ENCODE peak calls at places on chromosomes 7 and 10, in eight cellular contexts. G is tibial artery, U is cardiac fibroblast, H is body of pancreas, P is stomach, N is thoracic aorta, Y is Peyer's patch, C is WTC11. J is an unnamed sample.

GRCh38 chr7:135552148-135552547 is 5.6 kb upstream of the NUP205 start:
- DNase-seq in G (no peak), U (no peak), N (no peak), P (no peak), H (no peak), C (no peak), Y (no peak), J (no peak)

GRCh38 chr10:33453081-33453850 is 118.8 kb upstream of the NRP1 start:
- DNase-seq in U (no peak), C (no peak), H (no peak), N (no peak), P (no peak), Y (no peak), G (no peak), J (no peak)

GRCh38 chr7:99576251-99576650 is 17.8 kb downstream of the ZNF655 start:
- DNase-seq in N (no peak), Y (no peak), U (no peak), C (no peak), P (no peak), G (no peak), H (no peak), J (no peak)

GRCh38 chr10:127918570-127918969 is 11.7 kb downstream of the PTPRE start:
- DNase-seq in C (no peak), H (no peak), G (no peak), U (no peak), N (no peak), P (no peak), Y (no peak), J (no peak)

GRCh38 chr7:117402109-117402508 is 25.2 kb downstream of the ASZ1 start:
- DNase-seq in N (no peak), U (no peak), G (no peak), Y (no peak), C (no peak), H (no peak), P (no peak), J (no peak)

GRCh38 chr7:683526-684205 is 42.8 kb upstream of the DNAAF5 start:
- DNase-seq in G (no peak), N (no peak), C (no peak), Y (peak; percentile 20), P (no peak), H (peak; percentile 5), U (no peak), J (no peak)

GRCh38 chr10:60684091-60684490 is 94.2 kb upstream of the CDK1 start:
- DNase-seq in U (no peak), N (no peak), P (no peak), H (no peak), Y (no peak), G (no peak), C (no peak), J (no peak)

GRCh38 chr10:74078037-74078436 is 72.6 kb downstream of the AP3M1 start:
- DNase-seq in C (no peak), U (no peak), N (no peak), P (no peak), H (no peak), G (no peak), Y (no peak), J (no peak)

GRCh38 chr10:944034-944831 is 12.7 kb upstream of the LARP4B start:
- DNase-seq in H (peak; percentile 24), Y (peak; percentile 68), C (no peak), U (peak; percentile 46), G (peak; percentile 78), N (no peak), P (peak; percentile 70), J (no peak)

GRCh38 chr7:66363655-66364054 is 158.5 kb downstream of the TPST1 start:
- DNase-seq in U (no peak), N (no peak), H (no peak), P (no peak), Y (no peak), C (no peak), G (no peak), J (no peak)

GRCh38 chr10:97032624-97033023 is 153.1 kb downstream of the SLIT1 start:
- DNase-seq in Y (no peak), P (no peak), C (no peak), U (no peak), H (no peak), G (no peak), N (no peak), J (no peak)

GRCh38 chr7:55245271-55245723 is 119.8 kb upstream of the LANCL2 start:
- DNase-seq in Y (no peak), G (no peak), N (no peak), U (peak; percentile 66), H (no peak), C (no peak), P (no peak), J (no peak)

GRCh38 chr7:52410032-52410431 is 625.4 kb upstream of the POM121L12 start:
- DNase-seq in C (no peak), U (no peak), G (no peak), H (no peak), Y (no peak), P (no peak), N (no peak), J (no peak)

GRCh38 chr7:77199008-77199966 is at the start of gene FGL2:
- DNase-seq in U (peak; percentile 85), C (peak; percentile 25), P (peak; percentile 42), G (peak; percentile 83), H (peak; percentile 42), Y (peak; percentile 57), N (peak; percentile 9), J (peak; percentile 31)

GRCh38 chr10:32985341-32985764 is 27.3 kb upstream of the ITGB1 start:
- DNase-seq in C (no peak), G (no peak), N (no peak), Y (no peak), U (no peak), H (no peak), P (no peak), J (no peak)

GRCh38 chr10:5943536-5943935 is 33.8 kb downstream of the IL15RA start:
- DNase-seq in C (peak; percentile 28), U (peak; percentile 73), H (peak; percentile 50), G (peak; percentile 60), P (no peak), N (no peak), Y (no peak), J (no peak)

GRCh38 chr10:102945449-102945848 is 27.4 kb downstream of the CNNM2 start:
- DNase-seq in N (no peak), U (no peak), G (no peak), C (no peak), Y (no peak), P (no peak), H (no peak), J (no peak)

GRCh38 chr10:93573051-93573909 is 6.8 kb downstream of the FFAR4 start:
- DNase-seq in N (no peak), G (peak; percentile 58), U (no peak), H (peak; percentile 20), C (no peak), Y (no peak), P (no peak), J (no peak)

GRCh38 chr10:127649642-127650041 is 87.3 kb upstream of the FOXI2 start:
- DNase-seq in G (no peak), H (no peak), U (no peak), Y (no peak), P (no peak), C (peak; percentile 78), N (no peak), J (no peak)

DNA sequence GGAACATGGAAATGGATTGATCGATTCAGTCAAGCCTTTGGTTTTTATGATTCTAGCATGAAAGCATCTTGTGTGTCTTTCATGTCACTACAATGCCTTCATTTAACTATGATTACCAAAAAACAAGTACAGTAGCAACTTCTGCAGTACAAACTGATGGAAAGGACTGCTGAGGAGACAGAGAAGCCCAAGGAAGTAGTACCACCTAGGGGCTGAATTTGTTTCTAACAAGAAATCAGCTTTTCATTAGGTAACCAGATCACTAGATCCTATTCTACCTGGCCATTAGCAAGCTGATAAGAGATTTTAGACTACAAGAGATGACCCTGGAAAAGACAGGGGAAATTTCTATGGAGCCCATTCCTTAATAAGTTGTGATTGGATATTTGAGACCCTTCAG is 3.2 kb upstream of the IFIT1 start:
- DNase-seq in N (no peak), H (no peak), U (peak; percentile 72), P (no peak), C (no peak), Y (no peak), G (no peak), J (no peak)
- TF ChIP-seq CTCF in N (peak; percentile 35), H (peak; percentile 53), U (peak; percentile 21), P (no peak), C (no peak), Y (peak; percentile 34), G (peak; percentile 60), J (no peak)

DNA sequence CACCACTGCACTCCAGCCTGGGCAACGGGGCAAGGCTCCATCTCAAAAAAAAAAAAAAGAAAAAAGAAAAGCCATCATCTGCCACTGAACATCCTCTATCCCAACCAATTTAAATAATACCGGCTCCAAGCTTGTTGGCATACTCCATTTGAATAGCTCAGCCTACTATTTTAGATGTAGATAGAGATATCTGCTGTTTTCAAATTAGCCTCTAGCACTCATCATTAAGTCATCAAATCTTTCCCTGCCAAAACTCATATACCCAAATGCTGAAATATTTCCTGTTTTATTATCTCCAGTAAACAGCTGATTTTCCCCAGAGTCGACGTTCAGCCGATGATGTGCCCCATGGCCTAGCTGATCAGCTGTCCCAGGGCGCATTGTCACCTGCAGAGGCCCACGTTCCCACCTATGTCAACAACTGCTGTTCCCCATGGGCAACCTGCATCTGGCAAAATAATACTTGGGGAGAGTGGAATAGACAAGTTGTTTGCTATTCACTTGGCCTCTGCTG is 34.6 kb upstream of the FRMD4A start:
- DNase-seq in U (no peak), H (no peak), N (no peak), G (no peak), C (no peak), Y (no peak), P (no peak), J (no peak)
- TF ChIP-seq CTCF in U (no peak), H (no peak), N (no peak), G (no peak), C (no peak), Y (no peak), P (no peak), J (no peak)

GRCh38 chr10:23079700-23080099 is 15.7 kb upstream of the MSRB2 start:
- DNase-seq in H (no peak), G (no peak), U (no peak), C (no peak), N (no peak), P (no peak), Y (no peak), J (no peak)

GRCh38 chr10:23081156-23081833 is 14.1 kb upstream of the MSRB2 start:
- DNase-seq in P (no peak), H (no peak), Y (no peak), G (no peak), U (peak; percentile 32), N (no peak), C (no peak), J (no peak)

GRCh38 chr10:23078114-23078513 is 17.3 kb upstream of the MSRB2 start:
- DNase-seq in N (no peak), H (no peak), G (no peak), P (no peak), U (no peak), C (no peak), Y (no peak), J (no peak)

GRCh38 chr10:23080211-23080724 is 15.1 kb upstream of the MSRB2 start:
- DNase-seq in U (no peak), G (no peak), N (no peak), P (no peak), C (no peak), Y (no peak), H (no peak), J (no peak)

GRCh38 chr10:23081891-23082290 is 13.5 kb upstream of the MSRB2 start:
- DNase-seq in G (no peak), P (no peak), H (no peak), U (peak; percentile 34), N (no peak), Y (no peak), C (no peak), J (no peak)
- TF ChIP-seq CTCF in G (no peak), P (no peak), H (no peak), U (peak; percentile 40), N (no peak), Y (peak; percentile 37), C (no peak), J (no peak)

GRCh38 chr10:84267503-84268126 is 22.8 kb downstream of the RGR start:
- DNase-seq in N (no peak), Y (no peak), H (peak; percentile 28), G (no peak), P (peak; percentile 48), C (peak; percentile 86), U (peak; percentile 41), J (no peak)
- TF ChIP-seq CTCF in N (no peak), Y (peak; percentile 54), H (peak; percentile 27), G (no peak), P (no peak), C (peak; percentile 41), U (peak; percentile 90), J (no peak)

J was measured in omental fat pad.